ENCODE peak calls at places on chromosomes 1 and 21, in four cellular contexts. B is Peyer's patch, X is A549, K is GM23248. D is an unnamed sample. For H3K9me3 and H3K4me1, the result is how much of the 10 kb centered on the place peaks cover.

GRCh38 chr1:27773732-27774445 is 870 bp downstream of the STX12 start:
- DNase-seq in B (no peak), X (peak), K (peak), D (peak)

GRCh38 chr1:156245451-156246232 is 2.2 kb downstream of the PAQR6 start:
- DNase-seq in B (peak), X (no peak), K (peak), D (peak)

GRCh38 chr1:60129916-60130315 is 56.3 kb upstream of the C1orf87 start:
- DNase-seq in B (no peak), X (no peak), K (peak), D (no peak)

GRCh38 chr1:109788695-109789521 is 25.2 kb upstream of the EPS8L3 start:
- DNase-seq in B (peak), X (peak), K (peak), D (no peak)

GRCh38 chr1:66271904-66272254 is 262.1 kb upstream of the SGIP1 start:
- DNase-seq in B (no peak), X (peak), K (peak), D (no peak)

GRCh38 chr1:211329764-211330201 is 3.1 kb downstream of the TRAF5 start:
- DNase-seq in B (peak), X (no peak), K (no peak), D (no peak)

GRCh38 chr21:34344584-34344983 is 19.2 kb upstream of the KCNE2 start:
- DNase-seq in B (no peak), X (no peak), K (peak), D (no peak)

GRCh38 chr1:246506440-246506784 is 667 bp downstream of the SMYD3 start:
- DNase-seq in B (no peak), X (no peak), K (no peak), D (no peak)

GRCh38 chr1:4586611-4587010 is 67.8 kb upstream of the AJAP1 start:
- DNase-seq in B (no peak), X (no peak), K (no peak), D (no peak)

GRCh38 chr1:6970256-6970655 is 185.0 kb downstream of the CAMTA1 start:
- DNase-seq in B (no peak), X (no peak), K (no peak), D (no peak)

GRCh38 chr21:34526618-34527290 is 14.7 kb upstream of the KCNE1 start:
- DNase-seq in B (peak), X (peak), K (peak), D (no peak)

GRCh38 chr21:17903029-17903806 is 84.1 kb upstream of the C21orf91 start:
- DNase-seq in B (no peak), X (no peak), K (peak), D (no peak)

GRCh38 chr1:10171995-10172669 is 38.2 kb upstream of the KIF1B start:
- DNase-seq in B (no peak), X (no peak), K (no peak), D (no peak)

GRCh38 chr1:160149706-160150105 is 1.7 kb upstream of the ATP1A4 start:
- DNase-seq in B (peak), X (no peak), K (peak), D (no peak)

GRCh38 chr21:15592271-15592860 is 137.4 kb upstream of the USP25 start:
- DNase-seq in B (no peak), X (peak), K (peak), D (peak)

GRCh38 chr1:29649375-29650040 is 413.2 kb downstream of the PTPRU start:
- DNase-seq in B (peak), X (peak), K (peak), D (no peak)

GRCh38 chr1:167676205-167676915 is 45.4 kb upstream of the MPZL1 start:
- DNase-seq in B (no peak), X (no peak), K (no peak), D (no peak)

GRCh38 chr1:208235983-208236761 is 8.0 kb downstream of the PLXNA2 start:
- DNase-seq in B (peak), X (no peak), K (peak), D (no peak)

GRCh38 chr21:34930971-34931370 is 118.1 kb downstream of the RUNX1 start:
- DNase-seq in B (no peak), X (no peak), K (peak), D (no peak)

GRCh38 chr1:13517193-13517812 is 3.5 kb upstream of the LRRC38 start:
- DNase-seq in B (no peak), X (peak), K (peak), D (no peak)

GRCh38 chr1:1910033-1910465 is 5.0 kb upstream of the CALML6 start:
- DNase-seq in B (no peak), X (no peak), K (no peak), D (no peak)

GRCh38 chr1:155000475-155000724 is 2.2 kb upstream of the ZBTB7B start:
- DNase-seq in B (peak), X (no peak), K (peak), D (no peak)

GRCh38 chr1:145782166-145783099 is 41.5 kb downstream of the RNF115 start:
- DNase-seq in B (no peak), X (peak), K (peak), D (no peak)

GRCh38 chr1:245091818-245092637 is 62.8 kb upstream of the KIF26B start:
- DNase-seq in B (peak), X (peak), K (peak), D (no peak)

GRCh38 chr21:27535188-27535587 is 568.3 kb upstream of the ADAMTS5 start:
- DNase-seq in B (no peak), X (no peak), K (no peak), D (no peak)

GRCh38 chr1:115647000-115647399 is 5.2 kb downstream of the VANGL1 start:
- DNase-seq in B (no peak), X (no peak), K (no peak), D (no peak)

GRCh38 chr1:12231276-12231595 is 1.4 kb downstream of the VPS13D start:
- DNase-seq in B (no peak), X (no peak), K (peak), D (no peak)

DNA sequence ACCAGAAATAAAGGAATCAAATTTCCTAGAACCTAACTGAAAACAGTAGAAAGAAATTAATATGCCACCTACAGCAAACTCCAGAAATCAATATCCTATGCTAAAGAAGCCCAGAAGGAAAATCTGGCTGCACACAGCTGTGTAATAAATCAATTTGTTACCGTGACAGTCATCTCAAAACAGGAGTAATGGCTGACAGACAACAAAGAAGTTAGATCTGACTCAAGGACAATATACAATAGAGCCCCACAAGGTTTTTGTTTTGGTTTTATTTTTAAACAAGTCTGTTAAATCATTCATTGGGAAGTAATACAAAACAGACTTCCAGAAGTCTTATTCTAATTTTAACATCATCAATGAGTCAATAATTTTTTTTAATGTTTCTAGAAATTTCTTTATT is 168.4 kb downstream of the RERE start:
- DNase-seq in B (no peak), X (no peak), K (no peak), D (no peak)
- H3K27ac ChIP-seq in B (no peak), X (no peak), K (no peak), D (no peak)

DNA sequence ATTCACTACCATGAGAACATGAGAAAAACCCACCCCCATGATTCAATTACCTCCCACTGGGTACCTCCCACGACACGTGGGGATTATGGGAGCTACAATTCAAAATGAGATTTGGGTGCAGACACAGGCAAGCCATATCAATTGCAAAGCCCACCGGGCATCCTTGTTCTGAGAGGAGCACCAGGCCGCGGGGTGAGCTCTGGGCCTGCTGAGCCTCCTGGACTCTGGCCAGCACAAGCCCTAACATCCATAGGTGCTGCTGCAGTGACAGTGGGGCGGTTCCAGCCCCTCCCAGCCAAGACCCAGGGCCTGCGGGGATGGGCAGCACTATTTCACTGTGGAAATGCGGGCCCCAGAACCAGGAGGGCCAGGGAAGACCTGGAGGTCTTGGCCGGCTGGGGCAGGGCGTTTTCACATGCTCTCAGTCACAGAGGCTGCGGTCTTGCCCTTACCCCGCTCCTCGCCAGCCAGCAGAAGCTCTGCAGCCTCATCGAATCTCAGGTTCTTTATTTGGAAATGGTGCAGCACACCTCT is 103.8 kb downstream of the PCBP3 start:
- DNase-seq in B (no peak), X (no peak), K (no peak), D (no peak)
- H3K9me3 ChIP-seq in B (under half), X (under half), K (under half), D (under half)

DNA sequence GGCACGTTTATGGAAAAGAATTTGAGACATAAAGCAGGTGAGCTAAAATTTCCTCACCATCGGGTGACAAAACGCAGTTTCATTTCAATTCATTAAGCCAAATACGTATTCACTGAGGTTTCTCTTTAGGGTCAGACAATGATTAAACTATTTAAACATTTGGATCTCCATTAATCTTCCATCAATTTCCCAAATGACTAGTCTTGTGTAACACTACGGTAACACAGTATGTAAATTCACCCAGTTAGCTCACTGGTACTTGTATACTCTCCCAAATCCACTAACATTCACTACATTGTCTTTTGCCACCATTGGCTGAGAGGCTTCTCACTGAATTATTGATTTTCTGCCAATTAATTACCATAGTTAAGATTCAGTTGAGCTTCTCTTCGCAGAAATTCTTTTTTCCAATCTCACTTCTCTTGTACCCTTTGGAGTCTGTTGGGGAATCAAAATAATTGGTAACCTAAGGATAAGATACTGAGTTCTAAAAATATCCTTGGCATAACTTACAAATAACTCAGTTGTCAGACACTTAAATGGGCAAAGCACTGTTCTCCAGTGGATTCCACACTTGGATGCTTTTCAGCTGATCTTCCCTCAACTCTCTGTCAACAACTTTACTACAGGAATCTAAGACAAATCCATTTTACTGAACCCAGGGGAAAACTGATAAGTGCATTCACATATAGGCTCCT is 40.7 kb downstream of the SIPA1L2 start:
- DNase-seq in B (no peak), X (no peak), K (no peak), D (no peak)
- H3K4me1 ChIP-seq in B (under half), X (under half), K (under half), D (under half)

DNA sequence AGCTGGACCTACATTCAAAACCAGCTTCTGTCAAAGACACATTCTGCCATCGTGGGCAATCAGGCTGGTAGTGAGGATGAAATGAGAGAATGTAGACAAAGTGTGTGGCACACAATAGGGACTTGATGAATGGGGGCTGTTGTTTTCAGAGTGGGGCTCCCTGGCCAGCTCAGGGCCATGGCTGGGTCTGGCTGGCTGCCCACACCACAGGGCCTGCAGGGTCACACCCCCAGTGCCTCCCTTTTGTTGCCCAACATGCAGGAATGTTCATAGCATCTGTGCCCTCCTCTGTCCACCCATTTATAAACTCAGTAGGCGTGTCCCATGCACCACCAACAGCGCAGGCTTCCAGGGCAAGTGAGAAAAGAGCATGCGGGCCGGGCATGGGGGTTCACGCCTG is 20.8 kb upstream of the ECE1 start:
- DNase-seq in B (no peak), X (no peak), K (no peak), D (no peak)
- H3K27ac ChIP-seq in B (no peak), X (no peak), K (no peak), D (no peak)

DNA sequence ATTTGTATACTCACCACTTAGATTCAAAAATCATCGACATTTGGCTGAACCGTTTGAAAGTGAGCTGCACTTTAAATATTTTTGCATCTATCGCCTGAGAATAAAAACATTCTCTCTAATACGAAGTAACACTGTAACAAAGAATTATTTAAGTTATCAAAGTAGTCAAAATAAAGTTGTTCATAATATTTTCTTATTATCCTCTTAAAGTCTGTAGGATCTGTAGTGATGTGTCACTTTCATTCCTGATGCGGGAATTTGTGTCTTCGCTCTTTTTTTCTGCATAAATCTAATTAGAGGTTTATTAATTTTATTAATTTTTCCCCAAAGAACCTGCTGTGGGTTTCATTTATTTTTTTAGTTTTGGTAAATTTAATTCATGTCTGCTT is 74.8 kb downstream of the ETS2 start:
- DNase-seq in B (no peak), X (no peak), K (no peak), D (no peak)
- H3K9me3 ChIP-seq in B (under half), X (under half), K (under half), D (under half)

DNA sequence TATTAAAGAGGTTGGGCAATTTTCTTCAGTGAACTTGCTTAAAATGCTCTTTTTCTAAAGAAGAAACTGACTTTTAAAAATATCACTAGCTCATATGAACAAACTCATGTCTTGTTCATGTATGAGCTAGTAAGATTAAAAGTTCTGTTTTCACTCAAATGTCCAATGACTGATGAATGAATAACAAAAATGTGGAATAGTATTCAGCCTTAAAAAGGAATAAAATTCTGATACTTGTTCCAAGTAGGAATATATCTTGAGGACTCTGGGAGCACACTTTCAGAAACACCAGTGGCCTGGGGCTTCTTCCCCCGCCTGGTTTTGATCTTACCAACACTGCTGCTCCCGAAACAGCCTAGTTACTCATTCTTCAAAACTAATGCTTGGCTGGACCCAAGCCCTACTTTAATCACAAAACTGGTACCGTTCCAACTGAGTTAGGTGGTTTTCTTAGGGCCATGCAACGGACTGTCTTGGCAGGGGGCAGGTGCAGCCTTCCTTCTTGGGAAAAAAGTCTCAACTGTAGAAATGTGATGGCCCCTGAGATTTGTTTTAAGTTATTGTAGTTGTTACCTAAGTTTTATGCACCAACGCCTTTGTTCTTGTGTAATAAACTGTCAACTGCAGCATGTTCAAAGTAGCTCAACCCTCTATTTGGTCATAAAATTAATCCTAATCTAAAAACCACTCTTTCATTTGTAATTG is 115.9 kb downstream of the ETS2 start:
- DNase-seq in B (peak), X (no peak), K (no peak), D (no peak)
- H3K4me1 ChIP-seq in B (under half), X (under half), K (under half), D (under half)

GRCh38 chr21:38811257-38811656 is 5.5 kb downstream of the ETS2 start:
- DNase-seq in B (no peak), X (peak), K (peak), D (no peak)
- H3K27ac ChIP-seq in B (peak), X (peak), K (peak), D (no peak)

DNA sequence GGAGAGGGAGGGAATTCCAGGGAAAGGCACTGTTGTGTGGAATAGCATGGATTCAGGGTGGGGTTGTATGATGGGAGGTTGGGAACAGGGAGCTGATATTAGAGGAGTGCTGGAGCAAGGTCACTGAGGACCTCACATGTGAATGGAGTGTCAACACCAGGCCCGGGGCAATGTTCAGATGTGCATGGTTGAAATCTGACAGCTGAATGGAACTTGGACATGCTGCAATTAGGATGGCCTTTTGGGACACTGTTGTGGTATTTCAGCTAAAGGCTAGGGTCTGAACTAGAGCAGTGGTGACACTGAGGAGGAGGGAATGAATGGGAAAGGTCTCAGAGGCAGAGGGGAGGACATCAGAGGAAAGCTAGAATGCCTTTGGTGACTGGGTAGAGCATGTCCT is 25.0 kb downstream of the ZSCAN20 start:
- DNase-seq in B (no peak), X (no peak), K (no peak), D (no peak)
- H3K9me3 ChIP-seq in B (under half), X (half or more), K (under half), D (under half)

DNA sequence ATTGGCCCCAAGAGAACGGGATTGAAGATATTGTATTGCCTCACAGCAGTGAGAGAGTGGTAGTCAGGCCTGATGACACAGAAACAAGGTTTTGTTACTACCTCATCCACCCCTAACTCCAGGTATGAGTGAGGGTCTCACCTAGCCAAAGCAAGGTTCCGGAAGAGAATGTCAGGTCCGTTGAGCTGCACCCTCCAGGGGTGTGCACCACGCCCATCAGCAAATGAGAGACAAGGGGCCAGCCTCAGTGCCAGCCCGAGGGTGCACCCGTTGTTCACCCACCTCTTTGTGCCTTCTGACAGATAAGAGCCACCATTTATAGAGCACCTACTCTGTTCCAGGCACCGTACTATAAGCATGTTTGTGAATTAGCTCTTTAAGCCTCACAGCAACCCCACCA is 121.9 kb upstream of the IPO9 start:
- DNase-seq in B (no peak), X (no peak), K (no peak), D (no peak)
- H3K4me1 ChIP-seq in B (under half), X (under half), K (half or more), D (under half)

D was measured in CD8-positive, alpha-beta memory T cell.